ENCODE peak calls at places on chromosome 20, in seven cellular contexts. Y, D, J, G, T, V and L are unnamed samples.

GRCh38 chr20:61560361-61560853 is 308.3 kb downstream of the CDH4 start:
- DNase-seq in Y (no peak), D (peak; percentile 81), J (no peak), G (no peak), T (no peak), V (peak; percentile 55), L (no peak)

GRCh38 chr20:48944663-48945297 is 23.3 kb downstream of the ARFGEF2 start:
- DNase-seq in Y (no peak), D (no peak), J (no peak), G (no peak), T (no peak), V (no peak), L (no peak)

GRCh38 chr20:35463455-35464300 is 8.3 kb downstream of the CEP250 start:
- DNase-seq in Y (peak; percentile 35), D (peak; percentile 81), J (no peak), G (peak; percentile 65), T (peak; percentile 84), V (peak; percentile 42), L (no peak)

GRCh38 chr20:62822239-62822787 is 5.5 kb downstream of the COL9A3 start:
- DNase-seq in Y (no peak), D (peak; percentile 50), J (no peak), G (peak; percentile 55), T (peak; percentile 64), V (no peak), L (no peak)

GRCh38 chr20:6768228-6769185 is 1.0 kb downstream of the BMP2 start:
- DNase-seq in Y (no peak), D (peak; percentile 65), J (no peak), G (peak; percentile 44), T (no peak), V (no peak), L (no peak)

GRCh38 chr20:19929749-19930148 is 87.4 kb upstream of the NAA20 start:
- DNase-seq in Y (no peak), D (no peak), J (no peak), G (no peak), T (no peak), V (no peak), L (no peak)

GRCh38 chr20:44756956-44757355 is 11.3 kb downstream of the KCNK15 start:
- DNase-seq in Y (no peak), D (no peak), J (no peak), G (no peak), T (no peak), V (no peak), L (no peak)

GRCh38 chr20:49261173-49261572 is 16.7 kb downstream of the ZNFX1 start:
- DNase-seq in Y (no peak), D (no peak), J (no peak), G (no peak), T (no peak), V (no peak), L (no peak)

GRCh38 chr20:50450961-50451752 is 59.0 kb upstream of the PTPN1 start:
- DNase-seq in Y (peak; percentile 41), D (peak; percentile 62), J (peak; percentile 68), G (no peak), T (peak; percentile 68), V (no peak), L (peak; percentile 39)

GRCh38 chr20:47196091-47197081 is 160.1 kb downstream of the ZMYND8 start:
- DNase-seq in Y (peak; percentile 74), D (peak; percentile 95), J (peak; percentile 19), G (peak; percentile 83), T (peak; percentile 70), V (peak; percentile 83), L (peak; percentile 71)

GRCh38 chr20:62550087-62550565 is 74.3 kb upstream of the GATA5 start:
- DNase-seq in Y (no peak), D (no peak), J (no peak), G (no peak), T (no peak), V (peak; percentile 55), L (no peak)

GRCh38 chr20:2172305-2173175 is 70.9 kb downstream of the STK35 start:
- DNase-seq in Y (peak; percentile 61), D (peak; percentile 87), J (peak; percentile 1), G (peak; percentile 82), T (peak; percentile 55), V (peak; percentile 72), L (peak; percentile 57)

GRCh38 chr20:47004179-47004578 is 109.5 kb downstream of the EYA2 start:
- DNase-seq in Y (no peak), D (no peak), J (no peak), G (no peak), T (no peak), V (peak; percentile 48), L (no peak)

GRCh38 chr20:6282642-6283041 is 159.8 kb upstream of the FERMT1 start:
- DNase-seq in Y (no peak), D (no peak), J (no peak), G (no peak), T (no peak), V (no peak), L (no peak)

GRCh38 chr20:44264287-44264686 is 17.2 kb downstream of the GDAP1L1 start:
- DNase-seq in Y (no peak), D (no peak), J (no peak), G (no peak), T (no peak), V (no peak), L (no peak)

GRCh38 chr20:50027611-50028105 is 44.9 kb downstream of the SNAI1 start:
- DNase-seq in Y (no peak), D (no peak), J (no peak), G (peak; percentile 92), T (no peak), V (peak; percentile 48), L (no peak)

GRCh38 chr20:59673998-59674445 is 69.7 kb downstream of the PHACTR3 start:
- DNase-seq in Y (no peak), D (no peak), J (no peak), G (no peak), T (no peak), V (no peak), L (no peak)

GRCh38 chr20:57166568-57167291 is 99.7 kb downstream of the BMP7 start:
- DNase-seq in Y (no peak), D (no peak), J (no peak), G (no peak), T (no peak), V (no peak), L (no peak)

GRCh38 chr20:6708010-6708409 is 59.5 kb upstream of the BMP2 start:
- DNase-seq in Y (no peak), D (no peak), J (no peak), G (no peak), T (no peak), V (no peak), L (no peak)

GRCh38 chr20:17315491-17316231 is 88.8 kb downstream of the PCSK2 start:
- DNase-seq in Y (no peak), D (no peak), J (no peak), G (no peak), T (peak; percentile 39), V (no peak), L (no peak)

GRCh38 chr20:32678948-32679347 is 5.2 kb upstream of the C20orf203 start:
- DNase-seq in Y (no peak), D (no peak), J (no peak), G (no peak), T (no peak), V (no peak), L (no peak)

GRCh38 chr20:3694864-3695263 is 13.1 kb upstream of the ADAM33 start:
- DNase-seq in Y (no peak), D (no peak), J (no peak), G (no peak), T (no peak), V (no peak), L (no peak)

GRCh38 chr20:63698739-63699465 is 2.5 kb downstream of the TNFRSF6B start:
- DNase-seq in Y (peak; percentile 46), D (no peak), J (peak; percentile 30), G (peak; percentile 58), T (no peak), V (peak; percentile 54), L (peak; percentile 68)

GRCh38 chr20:23358923-23359572 is 2.9 kb upstream of the GZF1 start:
- DNase-seq in Y (no peak), D (no peak), J (no peak), G (no peak), T (peak; percentile 82), V (no peak), L (no peak)

GRCh38 chr20:23361108-23361650 is 803 bp upstream of the GZF1 start:
- DNase-seq in Y (no peak), D (no peak), J (no peak), G (no peak), T (peak; percentile 74), V (no peak), L (no peak)

GRCh38 chr20:23363257-23363649 is 1.3 kb downstream of the GZF1 start:
- DNase-seq in Y (no peak), D (no peak), J (no peak), G (no peak), T (no peak), V (no peak), L (no peak)

GRCh38 chr20:23362392-23363256 is 642 bp downstream of the GZF1 start:
- DNase-seq in Y (peak; percentile 39), D (no peak), J (no peak), G (no peak), T (peak; percentile 46), V (no peak), L (peak; percentile 41)

GRCh38 chr20:23361651-23362391 is at the start of gene GZF1:
- DNase-seq in Y (peak; percentile 93), D (peak; percentile 99), J (peak; percentile 95), G (peak; percentile 98), T (peak; percentile 98), V (peak; percentile 91), L (peak; percentile 92)
- TF ChIP-seq POLR2AphosphoS5 in Y (peak; percentile 88), D (peak; percentile 90), J (peak; percentile 90), G (peak; percentile 96), T (peak; percentile 99), V (peak; percentile 73), L (peak; percentile 84)

GRCh38 chr20:15703171-15703911 is 869.9 kb downstream of the KIF16B start:
- DNase-seq in Y (no peak), D (no peak), J (no peak), G (no peak), T (peak; percentile 14), V (no peak), L (no peak)

GRCh38 chr20:15702161-15702560 is 871.1 kb downstream of the KIF16B start:
- DNase-seq in Y (no peak), D (no peak), J (no peak), G (no peak), T (no peak), V (no peak), L (no peak)

GRCh38 chr20:15700147-15700765 is 873.0 kb downstream of the KIF16B start:
- DNase-seq in Y (no peak), D (no peak), J (no peak), G (peak; percentile 15), T (no peak), V (no peak), L (no peak)

GRCh38 chr20:15699431-15700146 is 873.7 kb downstream of the KIF16B start:
- DNase-seq in Y (no peak), D (peak; percentile 59), J (no peak), G (no peak), T (no peak), V (no peak), L (no peak)
- TF ChIP-seq TAF1 in Y (no peak), D (no peak), J (no peak), G (no peak), T (no peak), V (no peak), L (no peak)

GRCh38 chr20:4869290-4870193 is 131.8 kb downstream of the SLC23A2 start:
- DNase-seq in Y (no peak), D (no peak), J (no peak), G (no peak), T (no peak), V (no peak), L (no peak)
- TF ChIP-seq POLR2AphosphoS5 in Y (no peak), D (no peak), J (no peak), G (no peak), T (no peak), V (no peak), L (no peak)

GRCh38 chr20:33947709-33948295 is 45.9 kb upstream of the RALY start:
- DNase-seq in Y (peak; percentile 23), D (peak; percentile 82), J (peak; percentile 19), G (peak; percentile 53), T (peak; percentile 83), V (peak; percentile 89), L (no peak)
- TF ChIP-seq TAF1 in Y (no peak), D (no peak), J (no peak), G (no peak), T (no peak), V (no peak), L (no peak)